ENCODE peak calls at places on chromosome X, in seven cellular contexts. R, J, T, G, D, L and I are unnamed samples.

GRCh38 chrX:110992611-110993010 is 103.4 kb upstream of the PAK3 start:
- DNase-seq in R (peak; percentile 52), J (peak; percentile 31), T (peak; percentile 1), G (no peak), D (no peak), L (no peak), I (no peak)

GRCh38 chrX:151019837-151020236 is 36.7 kb downstream of the HMGB3 start:
- DNase-seq in R (no peak), J (no peak), T (peak; percentile 4), G (no peak), D (no peak), L (no peak), I (no peak)

GRCh38 chrX:123927845-123928244 is 33.7 kb upstream of the STAG2 start:
- DNase-seq in R (no peak), J (no peak), T (no peak), G (no peak), D (no peak), L (no peak), I (no peak)

GRCh38 chrX:44305921-44306320 is 37.6 kb downstream of the EFHC2 start:
- DNase-seq in R (no peak), J (no peak), T (no peak), G (no peak), D (no peak), L (peak; percentile 63), I (no peak)

GRCh38 chrX:78945186-78945912 is at the start of gene P2RY10:
- DNase-seq in R (no peak), J (no peak), T (no peak), G (no peak), D (no peak), L (no peak), I (no peak)

GRCh38 chrX:21666679-21667078 is 8.5 kb upstream of the KLHL34 start:
- DNase-seq in R (no peak), J (no peak), T (no peak), G (no peak), D (no peak), L (no peak), I (no peak)

GRCh38 chrX:63250253-63250868 is 100.8 kb downstream of the SPIN4 start:
- DNase-seq in R (peak; percentile 81), J (peak; percentile 26), T (peak; percentile 82), G (no peak), D (peak; percentile 20), L (peak; percentile 66), I (peak; percentile 45)

GRCh38 chrX:70301716-70302115 is 11.8 kb downstream of the KIF4A start:
- DNase-seq in R (no peak), J (no peak), T (peak; percentile 46), G (no peak), D (no peak), L (no peak), I (no peak)

GRCh38 chrX:2650865-2651264 is 40.2 kb upstream of the CD99 start:
- DNase-seq in R (no peak), J (no peak), T (peak; percentile 2), G (no peak), D (no peak), L (no peak), I (no peak)

GRCh38 chrX:41634284-41634683 is 54.5 kb upstream of the GPR34 start:
- DNase-seq in R (peak; percentile 7), J (no peak), T (peak; percentile 58), G (no peak), D (peak; percentile 40), L (no peak), I (no peak)

GRCh38 chrX:129744881-129745321 is 6.1 kb downstream of the XPNPEP2 start:
- DNase-seq in R (no peak), J (no peak), T (no peak), G (no peak), D (no peak), L (no peak), I (no peak)

GRCh38 chrX:53009032-53009431 is 39.6 kb upstream of the GPR173 start:
- DNase-seq in R (no peak), J (no peak), T (no peak), G (no peak), D (no peak), L (no peak), I (no peak)

GRCh38 chrX:25131055-25131454 is 115.3 kb upstream of the ARX start:
- DNase-seq in R (no peak), J (no peak), T (peak; percentile 2), G (no peak), D (no peak), L (no peak), I (no peak)

GRCh38 chrX:117895418-117895817 is 221.2 kb downstream of the KLHL13 start:
- DNase-seq in R (no peak), J (no peak), T (no peak), G (no peak), D (no peak), L (no peak), I (no peak)

GRCh38 chrX:42536286-42536685 is 241.7 kb downstream of the PPP1R2C start:
- DNase-seq in R (no peak), J (no peak), T (no peak), G (no peak), D (no peak), L (no peak), I (no peak)

GRCh38 chrX:50910685-50911176 is at the start of gene BMP15:
- DNase-seq in R (no peak), J (no peak), T (no peak), G (no peak), D (no peak), L (no peak), I (no peak)

GRCh38 chrX:8760021-8760420 is 28.1 kb upstream of the ANOS1 start:
- DNase-seq in R (no peak), J (no peak), T (no peak), G (no peak), D (no peak), L (no peak), I (no peak)

GRCh38 chrX:109943092-109943739 is 59.7 kb upstream of the TMEM164 start:
- DNase-seq in R (no peak), J (no peak), T (no peak), G (no peak), D (no peak), L (no peak), I (no peak)

GRCh38 chrX:97211070-97211469 is 327.4 kb downstream of the RPA4 start:
- DNase-seq in R (no peak), J (no peak), T (no peak), G (no peak), D (no peak), L (no peak), I (no peak)

GRCh38 chrX:119573840-119574393 is 446 bp upstream of the UBE2A start:
- DNase-seq in R (peak; percentile 45), J (no peak), T (peak; percentile 35), G (peak; percentile 38), D (peak; percentile 36), L (peak; percentile 75), I (peak; percentile 28)

GRCh38 chrX:72255445-72255844 is 16.6 kb upstream of the ERCC6L start:
- DNase-seq in R (no peak), J (peak; percentile 27), T (no peak), G (no peak), D (no peak), L (no peak), I (no peak)

GRCh38 chrX:42519666-42520231 is 258.2 kb downstream of the PPP1R2C start:
- DNase-seq in R (no peak), J (no peak), T (peak; percentile 67), G (no peak), D (no peak), L (no peak), I (no peak)

GRCh38 chrX:109472939-109473713 is 8.8 kb downstream of the GUCY2F start:
- DNase-seq in R (peak; percentile 77), J (no peak), T (peak; percentile 81), G (no peak), D (no peak), L (no peak), I (no peak)

GRCh38 chrX:18290200-18290599 is 64.3 kb downstream of the SCML2 start:
- DNase-seq in R (no peak), J (no peak), T (no peak), G (no peak), D (no peak), L (no peak), I (no peak)
- H3K27ac ChIP-seq in R (no peak overlapping the region), J (no peak overlapping the region), T (no peak overlapping the region), G (no peak overlapping the region), D (no peak overlapping the region), L (no peak overlapping the region), I (no peak overlapping the region)

GRCh38 chrX:18725316-18725943 is 18.0 kb downstream of the PPEF1 start:
- DNase-seq in R (no peak), J (no peak), T (no peak), G (no peak), D (no peak), L (no peak), I (no peak)
- TF ChIP-seq CTCF in R (no peak), J (no peak), T (no peak), G (no peak), D (no peak), L (no peak), I (no peak)

GRCh38 chrX:26914232-26914631 is 548.9 kb downstream of the PPP4R3C start:
- DNase-seq in R (no peak), J (no peak), T (no peak), G (no peak), D (no peak), L (no peak), I (no peak)

GRCh38 chrX:26909728-26910127 is 553.4 kb downstream of the PPP4R3C start:
- DNase-seq in R (no peak), J (no peak), T (no peak), G (no peak), D (no peak), L (no peak), I (no peak)

GRCh38 chrX:26918633-26919032 is 544.5 kb downstream of the PPP4R3C start:
- DNase-seq in R (peak; percentile 16), J (no peak), T (peak; percentile 63), G (no peak), D (no peak), L (no peak), I (no peak)

GRCh38 chrX:26915064-26915463 is 548.1 kb downstream of the PPP4R3C start:
- DNase-seq in R (no peak), J (no peak), T (peak; percentile 32), G (no peak), D (no peak), L (no peak), I (no peak)
- H3K27ac ChIP-seq in R (no peak overlapping the region), J (no peak overlapping the region), T (peak overlapping the region; percentile 67), G (no peak overlapping the region), D (no peak overlapping the region), L (no peak overlapping the region), I (no peak overlapping the region)

GRCh38 chrX:19007868-19008267 is 24.0 kb upstream of the PHKA2 start:
- DNase-seq in R (no peak), J (no peak), T (no peak), G (no peak), D (no peak), L (no peak), I (no peak)

GRCh38 chrX:19003756-19004155 is 19.8 kb upstream of the PHKA2 start:
- DNase-seq in R (no peak), J (no peak), T (no peak), G (no peak), D (no peak), L (no peak), I (no peak)

GRCh38 chrX:19007011-19007410 is 23.1 kb upstream of the PHKA2 start:
- DNase-seq in R (no peak), J (no peak), T (no peak), G (no peak), D (no peak), L (no peak), I (no peak)

DNA sequence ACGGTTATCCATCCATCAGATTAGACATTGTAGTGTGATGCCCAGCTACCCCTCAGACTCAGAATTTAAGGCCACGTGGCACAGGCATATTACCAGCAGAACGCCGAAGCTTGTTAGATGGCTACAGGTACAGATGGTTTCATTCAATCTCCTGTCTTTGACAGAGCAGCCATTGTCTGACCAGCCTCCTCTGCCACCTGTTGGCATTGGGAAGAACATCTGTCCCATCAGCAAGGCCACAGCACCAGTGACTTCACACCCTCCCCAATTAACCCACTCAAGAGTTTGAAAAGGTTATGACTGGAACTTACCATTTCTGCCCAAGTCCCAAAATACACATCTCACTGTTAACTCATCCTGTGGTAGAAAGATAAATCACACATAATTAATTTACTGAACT is 22.0 kb upstream of the PHKA2 start:
- DNase-seq in R (no peak), J (no peak), T (no peak), G (no peak), D (no peak), L (peak; percentile 43), I (no peak)
- TF ChIP-seq CTCF in R (no peak), J (no peak), T (peak; percentile 16), G (no peak), D (no peak), L (peak; percentile 41), I (peak; percentile 24)